ENCODE peak calls at places on chromosomes 2 and 18, in five cellular contexts. One of them, this sample, is unnamed. For H3K36me3, the result is how much of the 10 kb centered on the place peaks cover.

GRCh38 chr18:13416208-13416607 is 197.6 kb downstream of the LDLRAD4 start:
- DNase-seq in mammary epithelial cell: no peak
- DNase-seq in Peyer's patch: no peak
- DNase-seq in tibial artery: no peak
- DNase-seq in transverse colon: no peak
- DNase-seq in this sample: no peak

GRCh38 chr2:135169900-135170753 is 118.0 kb downstream of the RAB3GAP1 start:
- DNase-seq in mammary epithelial cell: no peak
- DNase-seq in Peyer's patch: no peak
- DNase-seq in transverse colon: no peak
- DNase-seq in tibial artery: no peak
- DNase-seq in this sample: no peak

GRCh38 chr2:28193552-28194383 is 198.9 kb upstream of the FOSL2 start:
- DNase-seq in tibial artery: no peak
- DNase-seq in transverse colon: no peak
- DNase-seq in mammary epithelial cell: peak
- DNase-seq in Peyer's patch: no peak
- DNase-seq in this sample: peak

GRCh38 chr2:236047886-236048540 is 120.2 kb downstream of the GBX2 start:
- DNase-seq in Peyer's patch: no peak
- DNase-seq in transverse colon: no peak
- DNase-seq in tibial artery: no peak
- DNase-seq in mammary epithelial cell: peak
- DNase-seq in this sample: no peak

GRCh38 chr2:221571108-221571390 is 1.1 kb downstream of the EPHA4 start:
- DNase-seq in tibial artery: no peak
- DNase-seq in Peyer's patch: peak
- DNase-seq in transverse colon: peak
- DNase-seq in mammary epithelial cell: no peak
- DNase-seq in this sample: no peak

GRCh38 chr18:64710105-64710861 is 561.4 kb upstream of the LINC00305 start:
- DNase-seq in transverse colon: no peak
- DNase-seq in tibial artery: no peak
- DNase-seq in Peyer's patch: no peak
- DNase-seq in mammary epithelial cell: no peak
- DNase-seq in this sample: no peak

GRCh38 chr2:173122936-173123335 is 47.3 kb downstream of the MAP3K20 start:
- DNase-seq in Peyer's patch: no peak
- DNase-seq in mammary epithelial cell: no peak
- DNase-seq in tibial artery: no peak
- DNase-seq in transverse colon: no peak
- DNase-seq in this sample: no peak

GRCh38 chr2:172927381-172928357 is 148.0 kb upstream of the MAP3K20 start:
- DNase-seq in Peyer's patch: no peak
- DNase-seq in tibial artery: peak
- DNase-seq in transverse colon: no peak
- DNase-seq in mammary epithelial cell: no peak
- DNase-seq in this sample: no peak

GRCh38 chr18:58402247-58402646 is 226.6 kb downstream of the ALPK2 start:
- DNase-seq in mammary epithelial cell: peak
- DNase-seq in Peyer's patch: no peak
- DNase-seq in transverse colon: no peak
- DNase-seq in tibial artery: no peak
- DNase-seq in this sample: no peak

GRCh38 chr2:19667085-19667484 is 234.7 kb downstream of the TTC32 start:
- DNase-seq in Peyer's patch: no peak
- DNase-seq in mammary epithelial cell: peak
- DNase-seq in transverse colon: no peak
- DNase-seq in tibial artery: no peak
- DNase-seq in this sample: no peak

GRCh38 chr2:25614711-25615110 is 58.7 kb downstream of the DTNB start:
- DNase-seq in transverse colon: no peak
- DNase-seq in Peyer's patch: no peak
- DNase-seq in tibial artery: no peak
- DNase-seq in mammary epithelial cell: no peak
- DNase-seq in this sample: no peak

GRCh38 chr2:162317910-162318279 is 589 bp downstream of the IFIH1 start:
- DNase-seq in Peyer's patch: peak
- DNase-seq in tibial artery: no peak
- DNase-seq in mammary epithelial cell: peak
- DNase-seq in transverse colon: peak
- DNase-seq in this sample: no peak

GRCh38 chr2:233384017-233384416 is 29.7 kb downstream of the DGKD start:
- DNase-seq in Peyer's patch: no peak
- DNase-seq in tibial artery: no peak
- DNase-seq in transverse colon: no peak
- DNase-seq in mammary epithelial cell: no peak
- DNase-seq in this sample: peak

GRCh38 chr2:182666674-182667320 is 49.3 kb upstream of the DNAJC10 start:
- DNase-seq in Peyer's patch: no peak
- DNase-seq in tibial artery: no peak
- DNase-seq in transverse colon: no peak
- DNase-seq in mammary epithelial cell: peak
- DNase-seq in this sample: no peak

GRCh38 chr2:11406492-11407381 is 59.2 kb downstream of the E2F6 start:
- DNase-seq in Peyer's patch: no peak
- DNase-seq in mammary epithelial cell: peak
- DNase-seq in transverse colon: peak
- DNase-seq in tibial artery: peak
- DNase-seq in this sample: no peak

GRCh38 chr2:70733428-70734185 is 34.4 kb downstream of the ADD2 start:
- DNase-seq in mammary epithelial cell: no peak
- DNase-seq in transverse colon: no peak
- DNase-seq in Peyer's patch: no peak
- DNase-seq in tibial artery: no peak
- DNase-seq in this sample: no peak

GRCh38 chr18:45838302-45839070 is 13.0 kb downstream of the SIGLEC15 start:
- DNase-seq in tibial artery: no peak
- DNase-seq in mammary epithelial cell: no peak
- DNase-seq in Peyer's patch: peak
- DNase-seq in transverse colon: no peak
- DNase-seq in this sample: no peak

GRCh38 chr2:119491776-119492525 is 32.3 kb downstream of the SCTR start:
- DNase-seq in Peyer's patch: no peak
- DNase-seq in tibial artery: no peak
- DNase-seq in mammary epithelial cell: peak
- DNase-seq in transverse colon: peak
- DNase-seq in this sample: no peak

GRCh38 chr2:139791330-139791729 is 1011.1 kb upstream of the NXPH2 start:
- DNase-seq in tibial artery: no peak
- DNase-seq in transverse colon: no peak
- DNase-seq in Peyer's patch: no peak
- DNase-seq in mammary epithelial cell: no peak
- DNase-seq in this sample: no peak

GRCh38 chr2:196170202-196170680 is 1.1 kb downstream of the STK17B start:
- DNase-seq in mammary epithelial cell: peak
- DNase-seq in tibial artery: peak
- DNase-seq in Peyer's patch: no peak
- DNase-seq in transverse colon: peak
- DNase-seq in this sample: no peak

GRCh38 chr2:27663160-27663462 is 303 bp downstream of the SUPT7L start:
- DNase-seq in tibial artery: no peak
- DNase-seq in transverse colon: no peak
- DNase-seq in Peyer's patch: no peak
- DNase-seq in mammary epithelial cell: no peak
- DNase-seq in this sample: no peak

GRCh38 chr18:74935411-74935810 is 273.5 kb downstream of the PTGR3 start:
- DNase-seq in Peyer's patch: no peak
- DNase-seq in transverse colon: no peak
- DNase-seq in mammary epithelial cell: no peak
- DNase-seq in tibial artery: no peak
- DNase-seq in this sample: no peak

GRCh38 chr2:201450910-201451329 is 338 bp downstream of the TRAK2 start:
- DNase-seq in Peyer's patch: no peak
- DNase-seq in tibial artery: no peak
- DNase-seq in transverse colon: no peak
- DNase-seq in mammary epithelial cell: no peak
- DNase-seq in this sample: peak

GRCh38 chr2:72027426-72028161 is 120.1 kb downstream of the CYP26B1 start:
- DNase-seq in transverse colon: no peak
- DNase-seq in Peyer's patch: no peak
- DNase-seq in mammary epithelial cell: peak
- DNase-seq in tibial artery: peak
- DNase-seq in this sample: peak

GRCh38 chr18:43875496-43875895 is 598.2 kb upstream of the SYT4 start:
- DNase-seq in tibial artery: no peak
- DNase-seq in mammary epithelial cell: no peak
- DNase-seq in Peyer's patch: no peak
- DNase-seq in transverse colon: no peak
- DNase-seq in this sample: no peak

GRCh38 chr18:43877922-43878321 is 600.6 kb upstream of the SYT4 start:
- DNase-seq in mammary epithelial cell: no peak
- DNase-seq in Peyer's patch: no peak
- DNase-seq in tibial artery: no peak
- DNase-seq in transverse colon: no peak
- DNase-seq in this sample: no peak

GRCh38 chr18:43876286-43877082 is 599.2 kb upstream of the SYT4 start:
- DNase-seq in tibial artery: no peak
- DNase-seq in mammary epithelial cell: no peak
- DNase-seq in transverse colon: no peak
- DNase-seq in Peyer's patch: no peak
- DNase-seq in this sample: no peak

GRCh38 chr18:43882358-43882757 is 605.1 kb upstream of the SYT4 start:
- DNase-seq in Peyer's patch: no peak
- DNase-seq in tibial artery: no peak
- DNase-seq in mammary epithelial cell: no peak
- DNase-seq in transverse colon: no peak
- DNase-seq in this sample: no peak

DNA sequence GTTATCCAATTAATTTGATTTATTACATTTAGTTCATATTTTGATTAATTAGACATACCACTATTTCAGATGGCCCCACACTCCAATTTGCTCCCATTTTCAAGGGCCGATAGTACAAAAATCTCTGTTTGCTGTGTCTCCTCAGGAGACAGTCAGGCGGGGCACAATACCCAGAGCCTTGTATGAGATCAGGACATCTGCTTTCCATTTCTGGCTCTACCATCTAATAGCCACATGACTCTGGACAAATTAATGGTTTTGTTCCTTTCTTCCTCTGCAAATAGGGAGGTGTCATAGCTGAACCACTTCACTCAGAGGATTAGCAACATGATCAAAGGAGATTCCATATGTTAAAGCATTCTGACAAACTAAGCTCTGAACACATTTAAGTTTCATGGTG is 602.1 kb upstream of the SYT4 start:
- DNase-seq in tibial artery: no peak
- DNase-seq in mammary epithelial cell: no peak
- DNase-seq in transverse colon: no peak
- DNase-seq in Peyer's patch: no peak
- DNase-seq in this sample: no peak
- H3K36me3 ChIP-seq in tibial artery: under half
- H3K36me3 ChIP-seq in mammary epithelial cell: under half
- H3K36me3 ChIP-seq in transverse colon: under half
- H3K36me3 ChIP-seq in Peyer's patch: under half
- H3K36me3 ChIP-seq in this sample: under half

DNA sequence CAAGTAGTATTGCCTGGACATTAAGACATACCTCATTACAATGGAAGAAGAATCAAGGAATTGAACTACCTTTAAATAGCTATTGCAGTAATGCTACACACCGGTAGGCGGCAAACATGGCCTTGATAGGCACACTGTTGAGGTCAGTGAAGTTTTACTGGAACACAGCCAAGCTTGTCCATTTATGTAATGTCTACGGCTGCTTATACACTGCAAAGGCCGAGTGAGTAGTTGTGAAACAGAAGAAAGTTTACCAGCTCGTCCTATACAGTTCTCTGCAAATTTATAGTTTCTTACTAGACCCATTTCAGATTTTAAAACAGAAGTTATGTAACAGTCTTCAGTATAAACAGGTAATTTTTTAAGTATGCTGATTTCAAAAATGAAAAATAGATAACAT is 38.8 kb downstream of the PPP4R1 start:
- DNase-seq in transverse colon: peak
- DNase-seq in mammary epithelial cell: peak
- DNase-seq in tibial artery: peak
- DNase-seq in Peyer's patch: peak
- DNase-seq in this sample: peak
- H3K36me3 ChIP-seq in transverse colon: under half
- H3K36me3 ChIP-seq in mammary epithelial cell: under half
- H3K36me3 ChIP-seq in tibial artery: under half
- H3K36me3 ChIP-seq in Peyer's patch: under half
- H3K36me3 ChIP-seq in this sample: under half

GRCh38 chr2:97770450-97770849 is 57.1 kb downstream of the ZAP70 start:
- DNase-seq in Peyer's patch: no peak
- DNase-seq in tibial artery: no peak
- DNase-seq in transverse colon: no peak
- DNase-seq in mammary epithelial cell: no peak
- DNase-seq in this sample: no peak
- H3K36me3 ChIP-seq in Peyer's patch: under half
- H3K36me3 ChIP-seq in tibial artery: half or more
- H3K36me3 ChIP-seq in transverse colon: under half
- H3K36me3 ChIP-seq in mammary epithelial cell: under half
- H3K36me3 ChIP-seq in this sample: under half

GRCh38 chr2:1150724-1151511 is 200.3 kb downstream of the SNTG2 start:
- DNase-seq in transverse colon: no peak
- DNase-seq in tibial artery: no peak
- DNase-seq in mammary epithelial cell: no peak
- DNase-seq in Peyer's patch: no peak
- DNase-seq in this sample: no peak

GRCh38 chr2:1156526-1156925 is 205.9 kb downstream of the SNTG2 start:
- DNase-seq in tibial artery: no peak
- DNase-seq in mammary epithelial cell: no peak
- DNase-seq in transverse colon: no peak
- DNase-seq in Peyer's patch: no peak
- DNase-seq in this sample: no peak

GRCh38 chr2:1154710-1155594 is 204.3 kb downstream of the SNTG2 start:
- DNase-seq in Peyer's patch: no peak
- DNase-seq in mammary epithelial cell: no peak
- DNase-seq in tibial artery: no peak
- DNase-seq in transverse colon: no peak
- DNase-seq in this sample: no peak

GRCh38 chr2:1153959-1154358 is 203.3 kb downstream of the SNTG2 start:
- DNase-seq in Peyer's patch: no peak
- DNase-seq in mammary epithelial cell: no peak
- DNase-seq in transverse colon: peak
- DNase-seq in tibial artery: peak
- DNase-seq in this sample: no peak

DNA sequence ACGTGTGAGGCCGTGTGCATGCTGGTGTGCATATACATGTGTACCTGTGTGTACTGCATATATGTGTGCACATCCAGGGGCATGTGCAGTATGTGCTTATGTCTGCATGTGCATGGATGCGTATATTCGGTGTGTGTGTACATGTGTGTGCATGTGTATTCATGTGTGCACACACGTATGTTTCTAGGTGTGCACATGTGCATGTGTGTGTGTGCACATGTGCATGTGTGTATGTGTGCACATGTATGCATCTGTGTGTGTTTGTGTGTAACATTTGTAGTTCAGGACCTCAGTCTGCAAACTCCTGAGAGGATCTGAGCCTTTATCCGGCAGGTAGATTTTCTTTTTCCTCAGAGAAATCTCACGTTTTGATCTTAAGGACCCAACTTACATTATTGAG is 201.7 kb downstream of the SNTG2 start:
- DNase-seq in mammary epithelial cell: no peak
- DNase-seq in tibial artery: no peak
- DNase-seq in transverse colon: no peak
- DNase-seq in Peyer's patch: no peak
- DNase-seq in this sample: no peak
- H3K36me3 ChIP-seq in mammary epithelial cell: under half
- H3K36me3 ChIP-seq in tibial artery: under half
- H3K36me3 ChIP-seq in transverse colon: under half
- H3K36me3 ChIP-seq in Peyer's patch: under half
- H3K36me3 ChIP-seq in this sample: under half

This sample was measured in WERI-Rb-1.